ENCODE peak calls at places on chromosomes 13 and 19, in five cellular contexts. P is A172, I is GM12891, A is brain microvascular endothelial cell, Z is HT1080. H is an unnamed sample.

GRCh38 chr19:51240866-51241265 is 10.0 kb upstream of the SIGLECL1 start:
- DNase-seq in I (no peak), A (no peak), P (no peak), Z (no peak), H (no peak)

GRCh38 chr13:38819053-38819452 is 132.2 kb downstream of the FREM2 start:
- DNase-seq in I (no peak), P (no peak), A (peak), Z (peak), H (peak)

GRCh38 chr13:50707533-50708096 is 135.9 kb downstream of the DLEU7 start:
- DNase-seq in P (no peak), Z (no peak), A (no peak), I (no peak), H (no peak)

GRCh38 chr13:48066310-48066989 is 28.5 kb downstream of the MED4 start:
- DNase-seq in A (no peak), P (peak), Z (peak), I (no peak), H (no peak)

GRCh38 chr19:41265376-41266153 is 1.4 kb downstream of the HNRNPUL1 start:
- DNase-seq in I (no peak), A (peak), Z (peak), P (peak), H (no peak)

GRCh38 chr13:113927661-113928581 is 46.0 kb downstream of the C13orf46 start:
- DNase-seq in Z (peak), P (peak), A (peak), I (no peak), H (no peak)

GRCh38 chr19:55253842-55254624 is 4.8 kb downstream of the PPP6R1 start:
- DNase-seq in Z (no peak), P (no peak), A (no peak), I (peak), H (no peak)

GRCh38 chr13:114124921-114125320 is 7.5 kb downstream of the RASA3 start:
- DNase-seq in I (no peak), A (peak), Z (peak), P (peak), H (peak)

GRCh38 chr19:35585844-35586243 is at the start of gene PMIS2:
- DNase-seq in A (no peak), Z (peak), I (no peak), P (peak), H (no peak)

GRCh38 chr19:22604571-22605274 is 29.4 kb upstream of the ZNF492 start:
- DNase-seq in I (no peak), P (no peak), Z (no peak), A (no peak), H (no peak)

H was measured in H4.